ENCODE peak calls at places on chromosomes 12 and 14, in ten cellular contexts. One of them, this sample, is unnamed.

GRCh38 chr14:102795060-102795925 is 18.0 kb downstream of the TRAF3 start:
- DNase-seq in fibroblast of lung: peak
- DNase-seq in K562: no peak
- DNase-seq in PC-3: peak
- DNase-seq in GM23338: no peak
- DNase-seq in Karpas-422: peak
- DNase-seq in endothelial cell of umbilical vein: peak
- DNase-seq in PC-9: peak
- DNase-seq in HCT116: no peak
- DNase-seq in A549: peak
- DNase-seq in this sample: no peak

GRCh38 chr12:120592121-120593049 is 11.2 kb upstream of the POP5 start:
- DNase-seq in fibroblast of lung: no peak
- DNase-seq in K562: no peak
- DNase-seq in PC-3: no peak
- DNase-seq in GM23338: no peak
- DNase-seq in Karpas-422: no peak
- DNase-seq in endothelial cell of umbilical vein: no peak
- DNase-seq in PC-9: no peak
- DNase-seq in HCT116: no peak
- DNase-seq in A549: no peak
- DNase-seq in this sample: no peak

GRCh38 chr14:86847176-86847575 is 1145.8 kb downstream of the GALC start:
- DNase-seq in fibroblast of lung: peak
- DNase-seq in K562: no peak
- DNase-seq in PC-3: no peak
- DNase-seq in GM23338: no peak
- DNase-seq in Karpas-422: no peak
- DNase-seq in endothelial cell of umbilical vein: no peak
- DNase-seq in PC-9: no peak
- DNase-seq in HCT116: no peak
- DNase-seq in A549: no peak
- DNase-seq in this sample: no peak

GRCh38 chr14:95146079-95146771 is 11.1 kb downstream of the DICER1 start:
- DNase-seq in fibroblast of lung: no peak
- DNase-seq in K562: no peak
- DNase-seq in PC-3: no peak
- DNase-seq in GM23338: no peak
- DNase-seq in Karpas-422: no peak
- DNase-seq in endothelial cell of umbilical vein: no peak
- DNase-seq in PC-9: no peak
- DNase-seq in HCT116: no peak
- DNase-seq in A549: no peak
- DNase-seq in this sample: no peak

GRCh38 chr12:78671295-78671694 is 193.3 kb upstream of the SYT1 start:
- DNase-seq in fibroblast of lung: peak
- DNase-seq in K562: no peak
- DNase-seq in PC-3: peak
- DNase-seq in GM23338: no peak
- DNase-seq in Karpas-422: no peak
- DNase-seq in endothelial cell of umbilical vein: peak
- DNase-seq in PC-9: no peak
- DNase-seq in HCT116: no peak
- DNase-seq in A549: peak
- DNase-seq in this sample: no peak

GRCh38 chr12:25972783-25973182 is 14.3 kb downstream of the RASSF8 start:
- DNase-seq in fibroblast of lung: peak
- DNase-seq in K562: no peak
- DNase-seq in PC-3: peak
- DNase-seq in GM23338: no peak
- DNase-seq in Karpas-422: no peak
- DNase-seq in endothelial cell of umbilical vein: no peak
- DNase-seq in PC-9: no peak
- DNase-seq in HCT116: no peak
- DNase-seq in A549: no peak
- DNase-seq in this sample: no peak

GRCh38 chr12:119115296-119115905 is 63.3 kb upstream of the HSPB8 start:
- DNase-seq in fibroblast of lung: peak
- DNase-seq in K562: peak
- DNase-seq in PC-3: peak
- DNase-seq in GM23338: peak
- DNase-seq in Karpas-422: peak
- DNase-seq in endothelial cell of umbilical vein: peak
- DNase-seq in PC-9: no peak
- DNase-seq in HCT116: peak
- DNase-seq in A549: peak
- DNase-seq in this sample: peak

GRCh38 chr12:30850684-30851083 is 75.9 kb upstream of the TSPAN11 start:
- DNase-seq in fibroblast of lung: no peak
- DNase-seq in K562: no peak
- DNase-seq in PC-3: no peak
- DNase-seq in GM23338: peak
- DNase-seq in Karpas-422: no peak
- DNase-seq in endothelial cell of umbilical vein: no peak
- DNase-seq in PC-9: no peak
- DNase-seq in HCT116: no peak
- DNase-seq in A549: no peak
- DNase-seq in this sample: no peak

GRCh38 chr14:66099451-66099850 is 386.7 kb upstream of the CCDC196 start:
- DNase-seq in fibroblast of lung: no peak
- DNase-seq in K562: no peak
- DNase-seq in PC-3: no peak
- DNase-seq in GM23338: no peak
- DNase-seq in Karpas-422: no peak
- DNase-seq in endothelial cell of umbilical vein: no peak
- DNase-seq in PC-9: no peak
- DNase-seq in HCT116: no peak
- DNase-seq in A549: no peak
- DNase-seq in this sample: no peak

GRCh38 chr14:106268013-106268727 is 741.8 kb downstream of the TMEM121 start:
- DNase-seq in fibroblast of lung: no peak
- DNase-seq in K562: peak
- DNase-seq in PC-3: no peak
- DNase-seq in GM23338: no peak
- DNase-seq in Karpas-422: peak
- DNase-seq in endothelial cell of umbilical vein: no peak
- DNase-seq in PC-9: no peak
- DNase-seq in HCT116: no peak
- DNase-seq in A549: peak
- DNase-seq in this sample: no peak

GRCh38 chr12:15276088-15276698 is 46.1 kb upstream of the PTPRO start:
- DNase-seq in fibroblast of lung: peak
- DNase-seq in K562: peak
- DNase-seq in PC-3: peak
- DNase-seq in GM23338: peak
- DNase-seq in Karpas-422: peak
- DNase-seq in endothelial cell of umbilical vein: peak
- DNase-seq in PC-9: no peak
- DNase-seq in HCT116: peak
- DNase-seq in A549: peak
- DNase-seq in this sample: no peak

DNA sequence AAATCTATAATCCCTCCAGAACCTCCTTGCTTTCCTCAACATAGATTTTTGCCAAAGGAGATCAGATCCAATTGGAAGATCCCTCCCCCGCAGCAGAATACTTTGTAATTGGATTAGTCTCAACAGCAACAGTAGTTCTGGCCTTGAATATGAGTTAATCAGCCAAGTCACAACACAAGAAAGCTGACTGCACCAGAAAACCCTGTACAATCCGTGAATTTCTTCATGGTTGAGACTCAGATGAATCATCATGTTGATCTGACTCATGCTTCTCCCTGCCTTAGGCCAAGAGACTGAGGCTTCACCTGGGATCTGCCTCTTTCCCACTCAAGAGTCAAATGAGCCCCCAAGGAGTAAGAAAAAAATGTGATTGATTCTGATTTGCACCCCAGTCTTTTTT is 3.0 kb upstream of the METTL17 start:
- DNase-seq in fibroblast of lung: peak
- DNase-seq in K562: peak
- DNase-seq in PC-3: peak
- DNase-seq in GM23338: no peak
- DNase-seq in Karpas-422: no peak
- DNase-seq in endothelial cell of umbilical vein: peak
- DNase-seq in PC-9: peak
- DNase-seq in HCT116: peak
- DNase-seq in A549: peak
- DNase-seq in this sample: no peak
- H3K4me2 ChIP-seq in fibroblast of lung: peak
- H3K4me2 ChIP-seq in K562: no peak
- H3K4me2 ChIP-seq in PC-3: peak
- H3K4me2 ChIP-seq in GM23338: no peak
- H3K4me2 ChIP-seq in Karpas-422: no peak
- H3K4me2 ChIP-seq in endothelial cell of umbilical vein: no peak
- H3K4me2 ChIP-seq in PC-9: peak
- H3K4me2 ChIP-seq in HCT116: peak
- H3K4me2 ChIP-seq in A549: peak
- H3K4me2 ChIP-seq in this sample: no peak

DNA sequence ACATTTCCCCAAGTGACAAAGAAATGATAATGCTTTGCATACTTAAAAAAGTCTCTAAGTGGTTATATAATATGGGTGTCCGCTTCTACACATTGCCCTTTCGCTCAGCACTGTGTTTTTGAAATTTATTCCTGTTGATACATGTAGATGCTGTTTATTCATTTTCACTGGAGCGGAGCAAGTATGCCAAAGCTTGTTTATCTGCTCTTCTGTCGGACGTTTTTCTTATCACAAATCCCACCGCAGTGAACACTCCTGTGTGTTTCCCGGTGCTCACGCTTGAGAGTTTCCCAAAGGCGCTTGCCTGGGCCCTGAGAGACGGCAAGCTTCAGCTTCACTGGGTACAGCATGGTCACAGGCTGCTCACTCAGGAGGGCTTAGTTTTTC is 50.2 kb downstream of the TPCN1 start:
- DNase-seq in fibroblast of lung: no peak
- DNase-seq in K562: no peak
- DNase-seq in PC-3: no peak
- DNase-seq in GM23338: no peak
- DNase-seq in Karpas-422: no peak
- DNase-seq in endothelial cell of umbilical vein: no peak
- DNase-seq in PC-9: no peak
- DNase-seq in HCT116: no peak
- DNase-seq in A549: no peak
- DNase-seq in this sample: no peak
- H3K4me2 ChIP-seq in fibroblast of lung: peak
- H3K4me2 ChIP-seq in K562: no peak
- H3K4me2 ChIP-seq in PC-3: no peak
- H3K4me2 ChIP-seq in GM23338: no peak
- H3K4me2 ChIP-seq in Karpas-422: no peak
- H3K4me2 ChIP-seq in endothelial cell of umbilical vein: no peak
- H3K4me2 ChIP-seq in PC-9: no peak
- H3K4me2 ChIP-seq in HCT116: no peak
- H3K4me2 ChIP-seq in A549: no peak
- H3K4me2 ChIP-seq in this sample: no peak

DNA sequence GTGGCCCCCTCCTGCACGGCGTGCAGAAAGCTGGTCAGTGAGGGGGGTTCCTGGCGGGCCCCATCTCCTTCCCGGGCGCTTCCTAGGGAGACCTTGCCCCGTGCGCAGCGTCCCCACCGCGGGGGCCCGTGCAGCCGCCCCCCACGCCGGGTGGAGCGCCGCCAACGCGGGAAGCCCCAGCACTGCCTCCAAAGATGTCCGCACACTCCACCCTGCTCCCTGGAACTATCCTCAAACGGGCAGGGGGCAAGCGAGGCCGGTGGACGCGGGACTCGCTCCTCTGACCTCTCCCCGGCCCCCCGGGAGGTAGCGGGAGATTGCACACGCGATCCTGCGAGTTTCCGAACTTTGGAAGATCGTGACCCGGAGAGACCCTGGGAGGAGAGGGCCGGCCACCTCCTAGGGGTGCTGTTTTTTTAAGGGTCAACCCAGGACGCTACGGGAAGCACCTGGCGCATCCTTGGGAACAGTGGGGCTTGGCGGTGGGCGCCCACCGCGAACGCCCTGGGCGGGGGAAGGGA is 1.5 kb upstream of the FZD10 start:
- DNase-seq in fibroblast of lung: no peak
- DNase-seq in K562: no peak
- DNase-seq in PC-3: no peak
- DNase-seq in GM23338: no peak
- DNase-seq in Karpas-422: no peak
- DNase-seq in endothelial cell of umbilical vein: no peak
- DNase-seq in PC-9: no peak
- DNase-seq in HCT116: no peak
- DNase-seq in A549: no peak
- DNase-seq in this sample: no peak
- H3K4me2 ChIP-seq in fibroblast of lung: no peak
- H3K4me2 ChIP-seq in K562: no peak
- H3K4me2 ChIP-seq in PC-3: no peak
- H3K4me2 ChIP-seq in GM23338: peak
- H3K4me2 ChIP-seq in Karpas-422: no peak
- H3K4me2 ChIP-seq in endothelial cell of umbilical vein: no peak
- H3K4me2 ChIP-seq in PC-9: no peak
- H3K4me2 ChIP-seq in HCT116: no peak
- H3K4me2 ChIP-seq in A549: peak
- H3K4me2 ChIP-seq in this sample: no peak

GRCh38 chr12:70048521-70049245 is 194.6 kb upstream of the CNOT2 start:
- DNase-seq in fibroblast of lung: no peak
- DNase-seq in K562: no peak
- DNase-seq in PC-3: no peak
- DNase-seq in GM23338: no peak
- DNase-seq in Karpas-422: no peak
- DNase-seq in endothelial cell of umbilical vein: no peak
- DNase-seq in PC-9: no peak
- DNase-seq in HCT116: no peak
- DNase-seq in A549: no peak
- DNase-seq in this sample: peak

GRCh38 chr12:70052476-70052875 is 190.8 kb upstream of the CNOT2 start:
- DNase-seq in fibroblast of lung: no peak
- DNase-seq in K562: no peak
- DNase-seq in PC-3: no peak
- DNase-seq in GM23338: no peak
- DNase-seq in Karpas-422: no peak
- DNase-seq in endothelial cell of umbilical vein: no peak
- DNase-seq in PC-9: no peak
- DNase-seq in HCT116: no peak
- DNase-seq in A549: no peak
- DNase-seq in this sample: no peak

GRCh38 chr12:70049596-70050360 is 193.5 kb upstream of the CNOT2 start:
- DNase-seq in fibroblast of lung: no peak
- DNase-seq in K562: no peak
- DNase-seq in PC-3: peak
- DNase-seq in GM23338: no peak
- DNase-seq in Karpas-422: peak
- DNase-seq in endothelial cell of umbilical vein: no peak
- DNase-seq in PC-9: peak
- DNase-seq in HCT116: peak
- DNase-seq in A549: no peak
- DNase-seq in this sample: peak

DNA sequence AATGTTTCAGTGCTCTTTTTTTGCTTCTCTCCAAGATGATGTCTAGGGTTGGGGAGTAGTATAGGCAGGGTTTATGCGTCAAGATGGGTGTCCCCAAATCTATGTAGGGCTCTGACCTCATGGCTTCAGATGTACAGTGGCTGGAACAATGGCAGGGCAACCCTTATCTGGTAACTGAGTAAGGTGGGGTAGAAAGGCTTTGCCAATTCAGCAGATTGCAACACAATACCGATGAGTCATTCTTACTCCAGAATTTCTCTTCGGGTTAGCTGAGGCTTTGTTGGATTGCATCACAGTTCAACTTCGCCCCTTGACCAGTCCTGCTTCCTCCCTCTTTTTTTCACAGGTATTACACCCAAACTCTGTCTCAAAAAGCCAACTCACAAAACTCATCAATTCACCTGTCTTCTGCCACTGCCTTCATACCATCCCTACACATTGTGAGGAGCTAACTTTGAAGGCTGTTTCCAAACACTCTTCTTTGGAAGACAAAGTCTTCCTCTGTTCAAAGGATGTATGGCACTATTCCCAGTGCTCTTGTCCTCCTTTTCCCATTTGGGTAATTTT is 190.2 kb upstream of the CNOT2 start:
- DNase-seq in fibroblast of lung: peak
- DNase-seq in K562: peak
- DNase-seq in PC-3: peak
- DNase-seq in GM23338: no peak
- DNase-seq in Karpas-422: no peak
- DNase-seq in endothelial cell of umbilical vein: peak
- DNase-seq in PC-9: peak
- DNase-seq in HCT116: peak
- DNase-seq in A549: peak
- DNase-seq in this sample: no peak
- H3K4me2 ChIP-seq in fibroblast of lung: no peak
- H3K4me2 ChIP-seq in K562: peak
- H3K4me2 ChIP-seq in PC-3: peak
- H3K4me2 ChIP-seq in GM23338: no peak
- H3K4me2 ChIP-seq in Karpas-422: no peak
- H3K4me2 ChIP-seq in endothelial cell of umbilical vein: no peak
- H3K4me2 ChIP-seq in PC-9: peak
- H3K4me2 ChIP-seq in HCT116: peak
- H3K4me2 ChIP-seq in A549: peak
- H3K4me2 ChIP-seq in this sample: no peak

This sample was measured in MM.1S.